ENCODE peak calls at places on chromosomes 5 and 9, in four cellular contexts. X is tibial artery, Y is neural progenitor cell, P is neuronal stem cell. D is an unnamed sample.

GRCh38 chr9:15021146-15021545 is 110.9 kb upstream of the FREM1 start:
- DNase-seq in X (no peak), Y (no peak), P (no peak), D (no peak)

GRCh38 chr5:61379677-61380076 is 47.6 kb downstream of the ZSWIM6 start:
- DNase-seq in X (no peak), Y (no peak), P (no peak), D (peak; percentile 34)

GRCh38 chr9:116434314-116434713 is 252.8 kb upstream of the TRIM32 start:
- DNase-seq in X (no peak), Y (no peak), P (no peak), D (no peak)

GRCh38 chr9:110095776-110096175 is 112.2 kb downstream of the C9orf152 start:
- DNase-seq in X (peak; percentile 41), Y (no peak), P (no peak), D (no peak)

GRCh38 chr5:166507810-166508419 is 1783.5 kb upstream of the WWC1 start:
- DNase-seq in X (no peak), Y (no peak), P (no peak), D (no peak)

GRCh38 chr5:89396262-89396975 is 513.4 kb upstream of the MEF2C start:
- DNase-seq in X (no peak), Y (no peak), P (no peak), D (no peak)

GRCh38 chr9:108609227-108609894 is 246.4 kb downstream of the ACTL7B start:
- DNase-seq in X (no peak), Y (no peak), P (no peak), D (no peak)

GRCh38 chr9:13719981-13720380 is 440.5 kb upstream of the MPDZ start:
- DNase-seq in X (no peak), Y (no peak), P (no peak), D (no peak)

GRCh38 chr9:93464876-93465275 is 11.5 kb upstream of the FAM120AOS start:
- DNase-seq in X (no peak), Y (no peak), P (no peak), D (no peak)

GRCh38 chr5:43367909-43368648 is 44.1 kb downstream of the CCL28 start:
- DNase-seq in X (no peak), Y (no peak), P (no peak), D (no peak)

GRCh38 chr9:20884985-20885593 is 146.4 kb downstream of the HACD4 start:
- DNase-seq in X (peak; percentile 57), Y (peak; percentile 59), P (no peak), D (no peak)

GRCh38 chr5:14197056-14197455 is 53.9 kb downstream of the TRIO start:
- DNase-seq in X (no peak), Y (no peak), P (no peak), D (no peak)

GRCh38 chr5:139711852-139712171 is 63.7 kb downstream of the CXXC5 start:
- DNase-seq in X (no peak), Y (peak; percentile 81), P (no peak), D (peak; percentile 84)

GRCh38 chr5:56550227-56550626 is 265.1 kb upstream of the MAP3K1 start:
- DNase-seq in X (peak; percentile 37), Y (no peak), P (no peak), D (no peak)

GRCh38 chr9:21994526-21994995 is at the start of gene CDKN2B-AS1:
- DNase-seq in X (peak; percentile 47), Y (peak; percentile 55), P (no peak), D (peak; percentile 69)

GRCh38 chr9:128579194-128579593 is 26.8 kb downstream of the SPTAN1 start:
- DNase-seq in X (no peak), Y (no peak), P (no peak), D (no peak)

GRCh38 chr5:40041452-40041851 is 616.7 kb upstream of the DAB2 start:
- DNase-seq in X (no peak), Y (no peak), P (no peak), D (no peak)

GRCh38 chr5:133083901-133084300 is 32.1 kb downstream of the HSPA4 start:
- DNase-seq in X (no peak), Y (no peak), P (no peak), D (no peak)

GRCh38 chr5:123450641-123451421 is 27.6 kb upstream of the CEP120 start:
- DNase-seq in X (no peak), Y (no peak), P (no peak), D (no peak)

GRCh38 chr9:121350993-121351561 is 19.0 kb downstream of the STOM start:
- DNase-seq in X (peak; percentile 84), Y (no peak), P (no peak), D (no peak)

GRCh38 chr5:89128097-89128496 is 245.1 kb upstream of the MEF2C start:
- DNase-seq in X (no peak), Y (no peak), P (no peak), D (no peak)

GRCh38 chr5:11177993-11178711 is 417.1 kb upstream of the DAP start:
- DNase-seq in X (no peak), Y (no peak), P (no peak), D (no peak)

GRCh38 chr9:34328500-34328982 is 527 bp downstream of the KIF24 start:
- DNase-seq in X (no peak), Y (peak; percentile 13), P (no peak), D (no peak)

GRCh38 chr5:169097374-169097831 is 203.5 kb downstream of the SLIT3 start:
- DNase-seq in X (peak; percentile 37), Y (no peak), P (no peak), D (no peak)
- H3K27me3 ChIP-seq in X (no peaks in the 10 kb centered on the region), Y (no peaks in the 10 kb centered on the region), P (no peaks in the 10 kb centered on the region), D (peaks cover 2% of the 10 kb centered on the region)

GRCh38 chr9:135154050-135154570 is 66.6 kb downstream of the OLFM1 start:
- DNase-seq in X (no peak), Y (no peak), P (no peak), D (no peak)

GRCh38 chr9:135157856-135158571 is 70.5 kb downstream of the OLFM1 start:
- DNase-seq in X (no peak), Y (no peak), P (no peak), D (no peak)

GRCh38 chr9:135152608-135153337 is 65.3 kb downstream of the OLFM1 start:
- DNase-seq in X (no peak), Y (peak; percentile 46), P (no peak), D (peak; percentile 91)

GRCh38 chr9:135156525-135157510 is 69.3 kb downstream of the OLFM1 start:
- DNase-seq in X (no peak), Y (peak; percentile 92), P (peak; percentile 90), D (peak; percentile 92)

GRCh38 chr9:135155396-135155795 is 67.9 kb downstream of the OLFM1 start:
- DNase-seq in X (no peak), Y (no peak), P (no peak), D (no peak)
- H3K27me3 ChIP-seq in X (no peaks in the 10 kb centered on the region), Y (peaks cover 27% of the 10 kb centered on the region), P (peaks cover 5% of the 10 kb centered on the region), D (no peaks in the 10 kb centered on the region)

GRCh38 chr5:109767997-109768396 is 78.3 kb downstream of the MAN2A1 start:
- DNase-seq in X (no peak), Y (no peak), P (no peak), D (no peak)
- H3K27me3 ChIP-seq in X (no peaks in the 10 kb centered on the region), Y (no peaks in the 10 kb centered on the region), P (no peaks in the 10 kb centered on the region), D (no peaks in the 10 kb centered on the region)

GRCh38 chr5:37915078-37915736 is 75.4 kb upstream of the GDNF start:
- DNase-seq in X (no peak), Y (no peak), P (no peak), D (no peak)
- H3K27me3 ChIP-seq in X (no peaks in the 10 kb centered on the region), Y (no peaks in the 10 kb centered on the region), P (no peaks in the 10 kb centered on the region), D (no peaks in the 10 kb centered on the region)

GRCh38 chr9:86721843-86722705 is 225.2 kb downstream of the GAS1 start:
- DNase-seq in X (peak; percentile 75), Y (no peak), P (no peak), D (peak; percentile 13)
- H3K27me3 ChIP-seq in X (no peaks in the 10 kb centered on the region), Y (no peaks in the 10 kb centered on the region), P (no peaks in the 10 kb centered on the region), D (no peaks in the 10 kb centered on the region)

GRCh38 chr5:80034559-80034958 is 589 bp upstream of the THBS4 start:
- DNase-seq in X (no peak), Y (peak; percentile 27), P (no peak), D (no peak)

GRCh38 chr5:80034962-80035821 is at the start of gene THBS4:
- DNase-seq in X (no peak), Y (peak; percentile 76), P (peak; percentile 24), D (peak; percentile 88)

GRCh38 chr5:80031109-80031508 is 4.0 kb upstream of the THBS4 start:
- DNase-seq in X (no peak), Y (no peak), P (no peak), D (no peak)

GRCh38 chr5:80035839-80036238 is 691 bp downstream of the THBS4 start:
- DNase-seq in X (no peak), Y (peak; percentile 22), P (no peak), D (peak; percentile 51)

GRCh38 chr5:80033513-80033912 is 1.6 kb upstream of the THBS4 start:
- DNase-seq in X (no peak), Y (no peak), P (no peak), D (no peak)
- H3K27me3 ChIP-seq in X (no peaks in the 10 kb centered on the region), Y (peaks cover 50% of the 10 kb centered on the region), P (peaks cover 24% of the 10 kb centered on the region), D (peaks cover 31% of the 10 kb centered on the region)

GRCh38 chr5:57676228-57677098 is 193.9 kb upstream of the ACTBL2 start:
- DNase-seq in X (no peak), Y (no peak), P (no peak), D (no peak)
- H3K27me3 ChIP-seq in X (no peaks in the 10 kb centered on the region), Y (no peaks in the 10 kb centered on the region), P (no peaks in the 10 kb centered on the region), D (no peaks in the 10 kb centered on the region)

GRCh38 chr5:73450041-73450598 is 1.5 kb upstream of the FOXD1 start:
- DNase-seq in X (no peak), Y (no peak), P (no peak), D (no peak)

GRCh38 chr5:73448072-73448432 is 525 bp downstream of the FOXD1 start:
- DNase-seq in X (no peak), Y (peak; percentile 59), P (no peak), D (peak; percentile 74)

GRCh38 chr5:73447234-73448071 is 1.1 kb downstream of the FOXD1 start:
- DNase-seq in X (no peak), Y (peak; percentile 79), P (no peak), D (peak; percentile 80)

GRCh38 chr5:73446631-73447233 is 1.8 kb downstream of the FOXD1 start:
- DNase-seq in X (no peak), Y (peak; percentile 58), P (no peak), D (peak; percentile 42)

GRCh38 chr5:73448451-73449136 is at the start of gene FOXD1:
- DNase-seq in X (peak; percentile 75), Y (peak; percentile 90), P (no peak), D (peak; percentile 88)
- H3K27me3 ChIP-seq in X (peaks cover 15% of the 10 kb centered on the region), Y (peaks cover 96% of the 10 kb centered on the region), P (peaks cover 89% of the 10 kb centered on the region), D (peaks cover 94% of the 10 kb centered on the region)

GRCh38 chr9:130256644-130257043 is 8.9 kb upstream of the HMCN2 start:
- DNase-seq in X (no peak), Y (no peak), P (no peak), D (no peak)

GRCh38 chr9:130260816-130261765 is 4.5 kb upstream of the HMCN2 start:
- DNase-seq in X (peak; percentile 28), Y (no peak), P (no peak), D (no peak)

GRCh38 chr9:130262061-130262745 is 3.4 kb upstream of the HMCN2 start:
- DNase-seq in X (peak; percentile 4), Y (no peak), P (no peak), D (no peak)

GRCh38 chr9:130255638-130255930 is 10.0 kb upstream of the HMCN2 start:
- DNase-seq in X (peak; percentile 12), Y (no peak), P (no peak), D (no peak)

DNA sequence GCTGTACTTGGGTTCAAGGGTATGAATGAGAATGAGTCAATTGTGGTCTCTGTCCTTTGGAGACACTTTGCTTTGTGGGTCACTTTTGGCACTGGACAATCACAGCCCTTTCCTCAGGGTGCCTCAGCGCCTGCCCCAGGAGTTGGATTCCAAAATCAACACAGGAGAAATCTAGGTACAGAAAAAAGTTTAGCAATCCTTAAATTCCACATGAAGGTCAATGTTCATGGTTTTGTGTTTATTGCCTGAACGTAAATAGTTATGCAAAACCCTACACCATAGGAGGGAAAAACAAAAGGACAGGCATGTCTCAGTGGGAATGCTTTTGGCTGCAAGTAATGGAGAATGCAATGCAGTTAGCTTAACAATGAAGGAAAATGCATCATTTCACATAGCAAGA is 6.6 kb upstream of the HMCN2 start:
- DNase-seq in X (no peak), Y (no peak), P (no peak), D (no peak)
- H3K27me3 ChIP-seq in X (no peaks in the 10 kb centered on the region), Y (peaks cover 3% of the 10 kb centered on the region), P (peaks cover 38% of the 10 kb centered on the region), D (no peaks in the 10 kb centered on the region)